ENCODE peak calls at places on chromosome 16, in six cellular contexts. One of them, this sample, is unnamed.

GRCh38 chr16:15949210-15950166 is at the start of gene ABCC1:
- DNase-seq in HEK293T: peak; percentile 74
- DNase-seq in fibroblast of mammary gland: no peak
- DNase-seq in activated T-helper 1 cell treated with anti-CD3 and anti-CD28 coated beads, Interleukin-2, amount 50 U/mL, for 16 hours: peak; percentile 49
- DNase-seq in T1000: no peak
- DNase-seq in GM12892: peak; percentile 77
- DNase-seq in this sample: no peak

GRCh38 chr16:10590342-10590741 is 9.9 kb upstream of the EMP2 start:
- DNase-seq in HEK293T: no peak
- DNase-seq in fibroblast of mammary gland: no peak
- DNase-seq in activated T-helper 1 cell treated with anti-CD3 and anti-CD28 coated beads, Interleukin-2, amount 50 U/mL, for 16 hours: no peak
- DNase-seq in T1000: no peak
- DNase-seq in GM12892: no peak
- DNase-seq in this sample: no peak

GRCh38 chr16:4501071-4501478 is 24.9 kb downstream of the HMOX2 start:
- DNase-seq in HEK293T: no peak
- DNase-seq in fibroblast of mammary gland: peak; percentile 48
- DNase-seq in activated T-helper 1 cell treated with anti-CD3 and anti-CD28 coated beads, Interleukin-2, amount 50 U/mL, for 16 hours: no peak
- DNase-seq in T1000: no peak
- DNase-seq in GM12892: no peak
- DNase-seq in this sample: no peak

GRCh38 chr16:8679156-8679555 is 4.7 kb downstream of the ABAT start:
- DNase-seq in HEK293T: no peak
- DNase-seq in fibroblast of mammary gland: no peak
- DNase-seq in activated T-helper 1 cell treated with anti-CD3 and anti-CD28 coated beads, Interleukin-2, amount 50 U/mL, for 16 hours: no peak
- DNase-seq in T1000: no peak
- DNase-seq in GM12892: no peak
- DNase-seq in this sample: no peak

GRCh38 chr16:89570342-89570923 is 5.1 kb upstream of the CPNE7 start:
- DNase-seq in HEK293T: no peak
- DNase-seq in fibroblast of mammary gland: no peak
- DNase-seq in activated T-helper 1 cell treated with anti-CD3 and anti-CD28 coated beads, Interleukin-2, amount 50 U/mL, for 16 hours: no peak
- DNase-seq in T1000: no peak
- DNase-seq in GM12892: no peak
- DNase-seq in this sample: no peak

GRCh38 chr16:88732172-88732960 is 26.1 kb downstream of the CTU2 start:
- DNase-seq in HEK293T: no peak
- DNase-seq in fibroblast of mammary gland: no peak
- DNase-seq in activated T-helper 1 cell treated with anti-CD3 and anti-CD28 coated beads, Interleukin-2, amount 50 U/mL, for 16 hours: no peak
- DNase-seq in T1000: no peak
- DNase-seq in GM12892: no peak
- DNase-seq in this sample: no peak

GRCh38 chr16:54140057-54140787 is 146.4 kb downstream of the IRX3 start:
- DNase-seq in HEK293T: no peak
- DNase-seq in fibroblast of mammary gland: no peak
- DNase-seq in activated T-helper 1 cell treated with anti-CD3 and anti-CD28 coated beads, Interleukin-2, amount 50 U/mL, for 16 hours: no peak
- DNase-seq in T1000: no peak
- DNase-seq in GM12892: no peak
- DNase-seq in this sample: no peak

GRCh38 chr16:56708821-56709685 is 20.9 kb upstream of the NUP93 start:
- DNase-seq in HEK293T: no peak
- DNase-seq in fibroblast of mammary gland: no peak
- DNase-seq in activated T-helper 1 cell treated with anti-CD3 and anti-CD28 coated beads, Interleukin-2, amount 50 U/mL, for 16 hours: no peak
- DNase-seq in T1000: no peak
- DNase-seq in GM12892: no peak
- DNase-seq in this sample: no peak

GRCh38 chr16:48503779-48504178 is 106.2 kb downstream of the N4BP1 start:
- DNase-seq in HEK293T: no peak
- DNase-seq in fibroblast of mammary gland: peak; percentile 89
- DNase-seq in activated T-helper 1 cell treated with anti-CD3 and anti-CD28 coated beads, Interleukin-2, amount 50 U/mL, for 16 hours: no peak
- DNase-seq in T1000: no peak
- DNase-seq in GM12892: no peak
- DNase-seq in this sample: peak; percentile 82

GRCh38 chr16:8667492-8667891 is 6.9 kb upstream of the ABAT start:
- DNase-seq in HEK293T: no peak
- DNase-seq in fibroblast of mammary gland: no peak
- DNase-seq in activated T-helper 1 cell treated with anti-CD3 and anti-CD28 coated beads, Interleukin-2, amount 50 U/mL, for 16 hours: no peak
- DNase-seq in T1000: no peak
- DNase-seq in GM12892: no peak
- DNase-seq in this sample: no peak

GRCh38 chr16:57507414-57508083 is 21.3 kb upstream of the DOK4 start:
- DNase-seq in HEK293T: no peak
- DNase-seq in fibroblast of mammary gland: no peak
- DNase-seq in activated T-helper 1 cell treated with anti-CD3 and anti-CD28 coated beads, Interleukin-2, amount 50 U/mL, for 16 hours: no peak
- DNase-seq in T1000: no peak
- DNase-seq in GM12892: no peak
- DNase-seq in this sample: no peak

GRCh38 chr16:50497592-50497991 is 50.6 kb upstream of the NKD1 start:
- DNase-seq in HEK293T: no peak
- DNase-seq in fibroblast of mammary gland: peak; percentile 32
- DNase-seq in activated T-helper 1 cell treated with anti-CD3 and anti-CD28 coated beads, Interleukin-2, amount 50 U/mL, for 16 hours: no peak
- DNase-seq in T1000: no peak
- DNase-seq in GM12892: no peak
- DNase-seq in this sample: no peak

GRCh38 chr16:53257001-53257400 is 177.3 kb upstream of the RBL2 start:
- DNase-seq in HEK293T: no peak
- DNase-seq in fibroblast of mammary gland: peak; percentile 50
- DNase-seq in activated T-helper 1 cell treated with anti-CD3 and anti-CD28 coated beads, Interleukin-2, amount 50 U/mL, for 16 hours: no peak
- DNase-seq in T1000: no peak
- DNase-seq in GM12892: no peak
- DNase-seq in this sample: peak; percentile 0

GRCh38 chr16:57235128-57236092 is 9.6 kb upstream of the ARL2BP start:
- DNase-seq in HEK293T: no peak
- DNase-seq in fibroblast of mammary gland: peak; percentile 85
- DNase-seq in activated T-helper 1 cell treated with anti-CD3 and anti-CD28 coated beads, Interleukin-2, amount 50 U/mL, for 16 hours: no peak
- DNase-seq in T1000: peak; percentile 52
- DNase-seq in GM12892: no peak
- DNase-seq in this sample: peak; percentile 15

GRCh38 chr16:56415849-56416248 is 9.5 kb downstream of the AMFR start:
- DNase-seq in HEK293T: no peak
- DNase-seq in fibroblast of mammary gland: no peak
- DNase-seq in activated T-helper 1 cell treated with anti-CD3 and anti-CD28 coated beads, Interleukin-2, amount 50 U/mL, for 16 hours: no peak
- DNase-seq in T1000: no peak
- DNase-seq in GM12892: no peak
- DNase-seq in this sample: no peak

GRCh38 chr16:87570938-87571867 is 31.1 kb upstream of the JPH3 start:
- DNase-seq in HEK293T: peak; percentile 69
- DNase-seq in fibroblast of mammary gland: peak; percentile 40
- DNase-seq in activated T-helper 1 cell treated with anti-CD3 and anti-CD28 coated beads, Interleukin-2, amount 50 U/mL, for 16 hours: no peak
- DNase-seq in T1000: no peak
- DNase-seq in GM12892: no peak
- DNase-seq in this sample: no peak

GRCh38 chr16:31869511-31870201 is 4.0 kb upstream of the ZNF267 start:
- DNase-seq in HEK293T: no peak
- DNase-seq in fibroblast of mammary gland: peak; percentile 91
- DNase-seq in activated T-helper 1 cell treated with anti-CD3 and anti-CD28 coated beads, Interleukin-2, amount 50 U/mL, for 16 hours: peak; percentile 59
- DNase-seq in T1000: peak; percentile 55
- DNase-seq in GM12892: no peak
- DNase-seq in this sample: peak; percentile 42

GRCh38 chr16:15786501-15786900 is 70.3 kb downstream of the MYH11 start:
- DNase-seq in HEK293T: no peak
- DNase-seq in fibroblast of mammary gland: no peak
- DNase-seq in activated T-helper 1 cell treated with anti-CD3 and anti-CD28 coated beads, Interleukin-2, amount 50 U/mL, for 16 hours: no peak
- DNase-seq in T1000: no peak
- DNase-seq in GM12892: no peak
- DNase-seq in this sample: no peak

GRCh38 chr16:59412275-59412841 is 678.2 kb upstream of the GOT2 start:
- DNase-seq in HEK293T: no peak
- DNase-seq in fibroblast of mammary gland: peak; percentile 7
- DNase-seq in activated T-helper 1 cell treated with anti-CD3 and anti-CD28 coated beads, Interleukin-2, amount 50 U/mL, for 16 hours: no peak
- DNase-seq in T1000: no peak
- DNase-seq in GM12892: no peak
- DNase-seq in this sample: no peak

GRCh38 chr16:569445-570254 is at the start of gene PIGQ:
- DNase-seq in HEK293T: peak; percentile 86
- DNase-seq in fibroblast of mammary gland: peak; percentile 44
- DNase-seq in activated T-helper 1 cell treated with anti-CD3 and anti-CD28 coated beads, Interleukin-2, amount 50 U/mL, for 16 hours: peak; percentile 52
- DNase-seq in T1000: peak; percentile 78
- DNase-seq in GM12892: peak; percentile 96
- DNase-seq in this sample: no peak

GRCh38 chr16:86874141-86874540 is 295.8 kb downstream of the FOXL1 start:
- DNase-seq in HEK293T: peak; percentile 65
- DNase-seq in fibroblast of mammary gland: peak; percentile 32
- DNase-seq in activated T-helper 1 cell treated with anti-CD3 and anti-CD28 coated beads, Interleukin-2, amount 50 U/mL, for 16 hours: no peak
- DNase-seq in T1000: no peak
- DNase-seq in GM12892: peak; percentile 35
- DNase-seq in this sample: no peak

GRCh38 chr16:19410435-19411153 is 7.1 kb upstream of the TMC5 start:
- DNase-seq in HEK293T: peak; percentile 62
- DNase-seq in fibroblast of mammary gland: no peak
- DNase-seq in activated T-helper 1 cell treated with anti-CD3 and anti-CD28 coated beads, Interleukin-2, amount 50 U/mL, for 16 hours: no peak
- DNase-seq in T1000: no peak
- DNase-seq in GM12892: peak; percentile 41
- DNase-seq in this sample: no peak

GRCh38 chr16:1432388-1433262 is 1.7 kb downstream of the PERCC1 start:
- DNase-seq in HEK293T: no peak
- DNase-seq in fibroblast of mammary gland: no peak
- DNase-seq in activated T-helper 1 cell treated with anti-CD3 and anti-CD28 coated beads, Interleukin-2, amount 50 U/mL, for 16 hours: no peak
- DNase-seq in T1000: no peak
- DNase-seq in GM12892: no peak
- DNase-seq in this sample: no peak

GRCh38 chr16:57203451-57203850 is 17.3 kb downstream of the RSPRY1 start:
- DNase-seq in HEK293T: no peak
- DNase-seq in fibroblast of mammary gland: peak; percentile 39
- DNase-seq in activated T-helper 1 cell treated with anti-CD3 and anti-CD28 coated beads, Interleukin-2, amount 50 U/mL, for 16 hours: no peak
- DNase-seq in T1000: no peak
- DNase-seq in GM12892: no peak
- DNase-seq in this sample: no peak

GRCh38 chr16:22923491-22923890 is 109.5 kb downstream of the HS3ST2 start:
- DNase-seq in HEK293T: no peak
- DNase-seq in fibroblast of mammary gland: no peak
- DNase-seq in activated T-helper 1 cell treated with anti-CD3 and anti-CD28 coated beads, Interleukin-2, amount 50 U/mL, for 16 hours: no peak
- DNase-seq in T1000: no peak
- DNase-seq in GM12892: no peak
- DNase-seq in this sample: no peak

GRCh38 chr16:47247691-47248090 is 103.9 kb upstream of the NETO2 start:
- DNase-seq in HEK293T: no peak
- DNase-seq in fibroblast of mammary gland: no peak
- DNase-seq in activated T-helper 1 cell treated with anti-CD3 and anti-CD28 coated beads, Interleukin-2, amount 50 U/mL, for 16 hours: no peak
- DNase-seq in T1000: no peak
- DNase-seq in GM12892: no peak
- DNase-seq in this sample: no peak

GRCh38 chr16:67697407-67697806 is 21.7 kb downstream of the GFOD2 start:
- DNase-seq in HEK293T: no peak
- DNase-seq in fibroblast of mammary gland: no peak
- DNase-seq in activated T-helper 1 cell treated with anti-CD3 and anti-CD28 coated beads, Interleukin-2, amount 50 U/mL, for 16 hours: no peak
- DNase-seq in T1000: no peak
- DNase-seq in GM12892: no peak
- DNase-seq in this sample: no peak

GRCh38 chr16:56824335-56824734 is 40.7 kb upstream of the SLC12A3 start:
- DNase-seq in HEK293T: peak; percentile 16
- DNase-seq in fibroblast of mammary gland: peak; percentile 11
- DNase-seq in activated T-helper 1 cell treated with anti-CD3 and anti-CD28 coated beads, Interleukin-2, amount 50 U/mL, for 16 hours: no peak
- DNase-seq in T1000: no peak
- DNase-seq in GM12892: no peak
- DNase-seq in this sample: no peak

GRCh38 chr16:85391175-85391707 is 221.9 kb upstream of the GSE1 start:
- DNase-seq in HEK293T: no peak
- DNase-seq in fibroblast of mammary gland: no peak
- DNase-seq in activated T-helper 1 cell treated with anti-CD3 and anti-CD28 coated beads, Interleukin-2, amount 50 U/mL, for 16 hours: no peak
- DNase-seq in T1000: no peak
- DNase-seq in GM12892: no peak
- DNase-seq in this sample: no peak

GRCh38 chr16:3119286-3119685 is 6.9 kb downstream of the ZNF205 start:
- DNase-seq in HEK293T: no peak
- DNase-seq in fibroblast of mammary gland: no peak
- DNase-seq in activated T-helper 1 cell treated with anti-CD3 and anti-CD28 coated beads, Interleukin-2, amount 50 U/mL, for 16 hours: no peak
- DNase-seq in T1000: no peak
- DNase-seq in GM12892: peak; percentile 16
- DNase-seq in this sample: no peak

GRCh38 chr16:27698266-27698665 is 148.3 kb downstream of the KATNIP start:
- DNase-seq in HEK293T: peak; percentile 63
- DNase-seq in fibroblast of mammary gland: no peak
- DNase-seq in activated T-helper 1 cell treated with anti-CD3 and anti-CD28 coated beads, Interleukin-2, amount 50 U/mL, for 16 hours: no peak
- DNase-seq in T1000: no peak
- DNase-seq in GM12892: no peak
- DNase-seq in this sample: no peak

GRCh38 chr16:89705006-89705405 is 3.5 kb upstream of the SPATA2L start:
- DNase-seq in HEK293T: no peak
- DNase-seq in fibroblast of mammary gland: no peak
- DNase-seq in activated T-helper 1 cell treated with anti-CD3 and anti-CD28 coated beads, Interleukin-2, amount 50 U/mL, for 16 hours: no peak
- DNase-seq in T1000: no peak
- DNase-seq in GM12892: no peak
- DNase-seq in this sample: no peak

GRCh38 chr16:59342669-59343068 is 608.6 kb upstream of the GOT2 start:
- DNase-seq in HEK293T: no peak
- DNase-seq in fibroblast of mammary gland: no peak
- DNase-seq in activated T-helper 1 cell treated with anti-CD3 and anti-CD28 coated beads, Interleukin-2, amount 50 U/mL, for 16 hours: no peak
- DNase-seq in T1000: no peak
- DNase-seq in GM12892: no peak
- DNase-seq in this sample: no peak

GRCh38 chr16:85988306-85988705 is 89.3 kb downstream of the IRF8 start:
- DNase-seq in HEK293T: no peak
- DNase-seq in fibroblast of mammary gland: no peak
- DNase-seq in activated T-helper 1 cell treated with anti-CD3 and anti-CD28 coated beads, Interleukin-2, amount 50 U/mL, for 16 hours: no peak
- DNase-seq in T1000: no peak
- DNase-seq in GM12892: no peak
- DNase-seq in this sample: no peak

GRCh38 chr16:3938843-3939624 is 58.5 kb upstream of the CREBBP start:
- DNase-seq in HEK293T: peak; percentile 86
- DNase-seq in fibroblast of mammary gland: no peak
- DNase-seq in activated T-helper 1 cell treated with anti-CD3 and anti-CD28 coated beads, Interleukin-2, amount 50 U/mL, for 16 hours: peak; percentile 54
- DNase-seq in T1000: peak; percentile 71
- DNase-seq in GM12892: peak; percentile 68
- DNase-seq in this sample: peak; percentile 77

GRCh38 chr16:21570676-21571017 is 28.7 kb upstream of the METTL9 start:
- DNase-seq in HEK293T: no peak
- DNase-seq in fibroblast of mammary gland: no peak
- DNase-seq in activated T-helper 1 cell treated with anti-CD3 and anti-CD28 coated beads, Interleukin-2, amount 50 U/mL, for 16 hours: no peak
- DNase-seq in T1000: no peak
- DNase-seq in GM12892: no peak
- DNase-seq in this sample: no peak